ENCODE peak calls at places on chromosomes 5 and 9, in ten cellular contexts. O, T, D, E, K, B, H, Q, Y and N are unnamed samples.

GRCh38 chr9:136857166-136857565 is 5.0 kb downstream of the MAMDC4 start:
- DNase-seq in O (no peak), T (no peak), D (no peak), E (no peak), K (no peak), B (no peak), H (no peak), Q (peak), Y (no peak), N (no peak)

GRCh38 chr5:2579126-2579525 is 172.4 kb downstream of the IRX2 start:
- DNase-seq in O (no peak), T (no peak), D (no peak), E (no peak), K (no peak), B (no peak), H (no peak), Q (no peak), Y (no peak), N (no peak)

GRCh38 chr9:33750307-33750838 is 45.0 kb upstream of the PRSS3 start:
- DNase-seq in O (peak), T (peak), D (no peak), E (no peak), K (no peak), B (no peak), H (peak), Q (peak), Y (no peak), N (no peak)

GRCh38 chr9:80605129-80605528 is 1033.4 kb downstream of the TLE4 start:
- DNase-seq in O (peak), T (peak), D (no peak), E (peak), K (peak), B (peak), H (peak), Q (no peak), Y (peak), N (no peak)

GRCh38 chr9:137480686-137481683 is 21.9 kb upstream of the NSMF start:
- DNase-seq in O (no peak), T (no peak), D (no peak), E (no peak), K (no peak), B (no peak), H (no peak), Q (no peak), Y (no peak), N (no peak)

GRCh38 chr9:124130277-124131075 is 118.9 kb downstream of the LHX2 start:
- DNase-seq in O (no peak), T (no peak), D (no peak), E (peak), K (no peak), B (no peak), H (no peak), Q (no peak), Y (no peak), N (no peak)

GRCh38 chr9:132986586-132986985 is 8.1 kb downstream of the GFI1B start:
- DNase-seq in O (peak), T (no peak), D (no peak), E (no peak), K (peak), B (no peak), H (no peak), Q (no peak), Y (no peak), N (no peak)

GRCh38 chr5:57676228-57677098 is 193.9 kb upstream of the ACTBL2 start:
- DNase-seq in O (peak), T (peak), D (no peak), E (peak), K (no peak), B (peak), H (peak), Q (no peak), Y (no peak), N (peak)

GRCh38 chr9:106915851-106916250 is 52.9 kb downstream of the ZNF462 start:
- DNase-seq in O (no peak), T (no peak), D (no peak), E (no peak), K (no peak), B (no peak), H (no peak), Q (no peak), Y (no peak), N (no peak)

GRCh38 chr5:179608131-179608581 is 15.3 kb downstream of the HNRNPH1 start:
- DNase-seq in O (no peak), T (peak), D (no peak), E (no peak), K (peak), B (no peak), H (no peak), Q (no peak), Y (no peak), N (no peak)

GRCh38 chr9:101737705-101738565 is 512 bp downstream of the GRIN3A start:
- DNase-seq in O (no peak), T (no peak), D (no peak), E (no peak), K (no peak), B (no peak), H (no peak), Q (no peak), Y (no peak), N (no peak)

GRCh38 chr5:112276996-112277395 is 142.1 kb downstream of the EPB41L4A start:
- DNase-seq in O (no peak), T (no peak), D (no peak), E (no peak), K (no peak), B (no peak), H (no peak), Q (no peak), Y (no peak), N (no peak)

GRCh38 chr9:93479726-93480125 is 26.3 kb upstream of the FAM120AOS start:
- DNase-seq in O (peak), T (peak), D (no peak), E (no peak), K (no peak), B (no peak), H (peak), Q (no peak), Y (no peak), N (no peak)

GRCh38 chr5:20497356-20497755 is 509.4 kb upstream of the CDH18 start:
- DNase-seq in O (no peak), T (no peak), D (no peak), E (no peak), K (no peak), B (no peak), H (no peak), Q (no peak), Y (no peak), N (no peak)

GRCh38 chr5:58046371-58046770 is 413.5 kb downstream of the PLK2 start:
- DNase-seq in O (no peak), T (no peak), D (no peak), E (peak), K (no peak), B (no peak), H (no peak), Q (no peak), Y (no peak), N (no peak)

GRCh38 chr5:81850494-81850893 is 99.6 kb upstream of the SSBP2 start:
- DNase-seq in O (peak), T (no peak), D (peak), E (no peak), K (peak), B (peak), H (peak), Q (no peak), Y (no peak), N (no peak)

GRCh38 chr5:95284512-95285405 is at the start of gene MCTP1:
- DNase-seq in O (no peak), T (peak), D (no peak), E (peak), K (peak), B (peak), H (no peak), Q (no peak), Y (no peak), N (no peak)

GRCh38 chr9:38201844-38202243 is 132.8 kb upstream of the SHB start:
- DNase-seq in O (no peak), T (no peak), D (no peak), E (no peak), K (no peak), B (no peak), H (no peak), Q (no peak), Y (no peak), N (no peak)

GRCh38 chr9:131185924-131186323 is 60.5 kb downstream of the NUP214 start:
- DNase-seq in O (no peak), T (no peak), D (no peak), E (no peak), K (no peak), B (no peak), H (no peak), Q (no peak), Y (no peak), N (no peak)

GRCh38 chr5:63263409-63263808 is 684.8 kb downstream of the LRRC70 start:
- DNase-seq in O (peak), T (peak), D (no peak), E (no peak), K (no peak), B (no peak), H (peak), Q (no peak), Y (no peak), N (no peak)

GRCh38 chr5:63928451-63928850 is 33.8 kb downstream of the HTR1A start:
- DNase-seq in O (no peak), T (no peak), D (no peak), E (no peak), K (no peak), B (no peak), H (no peak), Q (no peak), Y (no peak), N (no peak)

GRCh38 chr5:95272530-95272929 is 12.4 kb downstream of the MCTP1 start:
- DNase-seq in O (no peak), T (no peak), D (no peak), E (no peak), K (no peak), B (no peak), H (no peak), Q (no peak), Y (no peak), N (no peak)

GRCh38 chr5:84729326-84729725 is 344.6 kb upstream of the EDIL3 start:
- DNase-seq in O (peak), T (peak), D (no peak), E (no peak), K (no peak), B (peak), H (no peak), Q (no peak), Y (no peak), N (no peak)

GRCh38 chr5:159668556-159668955 is 247.7 kb upstream of the ADRA1B start:
- DNase-seq in O (no peak), T (no peak), D (no peak), E (no peak), K (no peak), B (no peak), H (no peak), Q (no peak), Y (no peak), N (no peak)

GRCh38 chr5:159663986-159664385 is 252.3 kb upstream of the ADRA1B start:
- DNase-seq in O (no peak), T (peak), D (no peak), E (no peak), K (no peak), B (no peak), H (peak), Q (no peak), Y (no peak), N (no peak)

GRCh38 chr5:159669559-159669958 is 246.7 kb upstream of the ADRA1B start:
- DNase-seq in O (peak), T (peak), D (no peak), E (no peak), K (no peak), B (no peak), H (peak), Q (no peak), Y (no peak), N (no peak)

GRCh38 chr5:159667286-159667685 is 249.0 kb upstream of the ADRA1B start:
- DNase-seq in O (no peak), T (no peak), D (no peak), E (no peak), K (no peak), B (no peak), H (no peak), Q (no peak), Y (peak), N (no peak)
- TF ChIP-seq CTCF in O (no peak), T (no peak), D (no peak), E (no peak), K (no peak), B (no peak), H (no peak), Q (no peak), Y (no peak), N (no peak)

GRCh38 chr5:125483609-125484008 is 737.2 kb upstream of the ZNF608 start:
- DNase-seq in O (no peak), T (no peak), D (no peak), E (no peak), K (no peak), B (no peak), H (no peak), Q (no peak), Y (no peak), N (no peak)
- H3K4me3 ChIP-seq in O (no peak), T (no peak), D (no peak), E (no peak), K (no peak), B (no peak), H (no peak), Q (no peak), Y (no peak), N (no peak)

GRCh38 chr5:135448796-135449507 is 1.8 kb upstream of the DCANP1 start:
- DNase-seq in O (no peak), T (no peak), D (no peak), E (no peak), K (peak), B (peak), H (peak), Q (no peak), Y (no peak), N (no peak)

GRCh38 chr5:135448071-135448704 is 1.0 kb upstream of the DCANP1 start:
- DNase-seq in O (no peak), T (no peak), D (no peak), E (no peak), K (peak), B (peak), H (no peak), Q (no peak), Y (no peak), N (no peak)

GRCh38 chr5:135450957-135451356 is 1.2 kb downstream of the TIFAB start:
- DNase-seq in O (no peak), T (no peak), D (no peak), E (no peak), K (no peak), B (no peak), H (no peak), Q (no peak), Y (no peak), N (no peak)

GRCh38 chr5:135450328-135450727 is 1.8 kb downstream of the TIFAB start:
- DNase-seq in O (no peak), T (no peak), D (no peak), E (no peak), K (no peak), B (no peak), H (no peak), Q (no peak), Y (no peak), N (no peak)

GRCh38 chr5:135449608-135450007 is 2.5 kb upstream of the DCANP1 start:
- DNase-seq in O (no peak), T (no peak), D (no peak), E (no peak), K (no peak), B (no peak), H (no peak), Q (no peak), Y (no peak), N (no peak)
- TF ChIP-seq CTCF in O (no peak), T (no peak), D (no peak), E (no peak), K (no peak), B (no peak), H (no peak), Q (no peak), Y (no peak), N (no peak)

GRCh38 chr9:114386361-114386885 is 1.4 kb downstream of the AKNA start:
- DNase-seq in O (no peak), T (no peak), D (no peak), E (no peak), K (peak), B (no peak), H (no peak), Q (no peak), Y (no peak), N (no peak)

GRCh38 chr9:114385412-114386181 is 2.2 kb downstream of the AKNA start:
- DNase-seq in O (peak), T (peak), D (peak), E (peak), K (peak), B (peak), H (peak), Q (peak), Y (no peak), N (peak)

GRCh38 chr9:114387678-114388431 is at the start of gene AKNA:
- DNase-seq in O (peak), T (peak), D (peak), E (peak), K (peak), B (peak), H (peak), Q (peak), Y (no peak), N (no peak)

GRCh38 chr9:114388764-114389375 is 1.1 kb upstream of the AKNA start:
- DNase-seq in O (no peak), T (no peak), D (no peak), E (no peak), K (no peak), B (no peak), H (no peak), Q (no peak), Y (no peak), N (no peak)

DNA sequence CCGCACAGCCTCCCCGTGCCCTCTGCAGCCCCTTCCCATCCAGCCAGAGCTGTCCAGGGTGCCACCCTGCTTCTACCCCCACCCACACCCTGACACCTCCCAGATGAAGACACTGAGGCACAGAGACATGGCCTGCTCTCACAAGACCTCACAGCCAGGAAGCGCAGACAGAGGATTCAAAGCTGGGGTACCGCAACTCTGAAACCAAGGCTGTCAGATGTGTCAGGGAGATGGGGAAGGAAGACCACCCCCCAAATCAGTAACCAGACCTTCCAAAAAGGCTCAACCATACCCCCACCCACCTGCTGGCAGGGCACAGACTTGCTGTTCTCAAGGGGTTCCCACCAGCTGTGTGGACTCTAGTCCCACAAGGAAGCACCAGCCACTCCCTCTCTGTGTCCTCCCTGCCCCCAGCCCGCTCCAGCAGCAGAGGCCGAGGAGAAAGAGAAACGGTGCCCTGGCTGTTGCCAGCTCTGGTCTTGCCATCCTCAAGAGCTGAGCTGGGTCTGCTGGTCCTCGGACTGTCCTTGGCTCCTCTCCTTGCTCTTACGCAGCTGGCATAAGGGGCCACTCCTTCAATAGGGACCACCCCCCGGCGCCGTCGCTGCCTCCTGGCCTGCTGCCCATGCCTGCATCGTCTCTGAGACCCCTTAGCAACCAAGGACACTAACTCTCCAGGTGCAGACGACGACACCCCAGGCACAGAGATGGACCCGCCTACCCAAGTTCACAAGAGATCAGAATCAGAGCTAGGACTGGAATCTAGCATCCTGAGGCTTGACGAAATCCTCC is 700 bp downstream of the AKNA start:
- DNase-seq in O (no peak), T (no peak), D (no peak), E (no peak), K (peak), B (no peak), H (no peak), Q (peak), Y (no peak), N (no peak)
- H3K4me3 ChIP-seq in O (peak), T (peak), D (peak), E (peak), K (peak), B (peak), H (peak), Q (peak), Y (peak), N (peak)

DNA sequence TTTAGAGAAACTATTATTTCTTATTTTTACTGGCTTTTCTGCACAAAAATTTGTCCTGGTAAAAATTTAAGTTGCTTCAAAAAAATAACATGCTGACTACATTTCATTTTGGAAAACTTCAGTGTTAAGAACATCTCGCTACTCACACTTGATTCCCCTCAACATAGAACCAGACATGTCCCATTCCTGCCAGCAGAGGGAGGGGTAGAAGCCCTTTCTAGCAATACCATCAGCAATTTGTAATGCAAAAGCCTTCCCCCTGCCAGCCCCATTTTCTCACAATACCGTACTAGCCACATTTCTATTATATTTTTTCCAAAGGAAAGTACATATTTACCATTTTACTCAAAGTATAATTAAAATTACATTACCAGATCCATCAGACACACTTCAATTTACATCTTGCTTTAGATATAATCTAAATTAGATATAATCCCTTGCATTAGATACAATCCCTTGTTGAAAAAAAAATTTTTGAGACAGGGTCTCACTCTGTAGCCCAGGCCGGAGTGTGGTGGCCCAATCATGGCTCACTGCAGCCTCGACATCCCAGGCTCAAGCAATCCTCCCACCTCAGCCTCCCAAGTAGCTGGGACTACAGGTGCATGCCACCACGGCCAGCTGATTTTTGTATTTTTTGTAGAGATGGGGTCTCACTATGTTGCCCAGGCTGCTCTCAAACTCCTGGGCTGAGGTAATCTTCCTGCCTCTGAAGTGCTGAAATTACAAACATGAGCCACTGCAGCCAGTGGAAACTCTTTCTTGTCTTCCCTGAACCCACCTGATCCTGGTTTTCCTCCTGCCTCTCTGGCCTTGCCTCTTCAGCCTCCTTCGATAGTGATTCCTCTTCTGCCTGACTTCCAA is 39.6 kb upstream of the IDNK start:
- DNase-seq in O (peak), T (peak), D (no peak), E (peak), K (peak), B (peak), H (peak), Q (peak), Y (no peak), N (peak)
- TF ChIP-seq CTCF in O (peak), T (peak), D (peak), E (peak), K (peak), B (peak), H (peak), Q (peak), Y (peak), N (peak)

GRCh38 chr5:127723571-127723970 is 20.4 kb downstream of the CCDC192 start:
- DNase-seq in O (peak), T (peak), D (peak), E (peak), K (peak), B (peak), H (peak), Q (no peak), Y (peak), N (peak)

DNA sequence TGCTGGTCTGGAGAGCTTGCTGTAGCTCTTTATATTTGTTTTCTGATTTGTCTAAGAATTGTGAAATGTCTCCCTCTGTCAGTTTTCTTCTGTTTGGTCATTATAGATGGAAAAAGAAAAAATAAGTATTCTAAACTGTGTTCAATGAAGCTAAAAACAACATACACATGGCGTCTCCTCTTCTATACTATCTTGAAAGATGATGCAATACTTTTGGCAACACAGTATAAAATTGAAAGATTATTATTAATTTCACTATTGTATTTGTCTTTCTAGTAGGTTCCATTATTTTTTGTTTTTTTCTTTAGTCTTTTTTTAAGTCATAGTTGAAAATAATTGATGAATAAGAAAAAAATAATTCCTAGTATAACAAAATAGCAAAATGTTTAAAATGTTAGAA is 22.5 kb downstream of the CCDC192 start:
- DNase-seq in O (no peak), T (no peak), D (no peak), E (no peak), K (no peak), B (no peak), H (no peak), Q (no peak), Y (no peak), N (no peak)
- H3K4me3 ChIP-seq in O (no peak), T (no peak), D (no peak), E (no peak), K (no peak), B (no peak), H (no peak), Q (no peak), Y (no peak), N (no peak)

GRCh38 chr9:75002422-75003023 is 25.6 kb downstream of the CARNMT1 start:
- DNase-seq in O (no peak), T (no peak), D (no peak), E (no peak), K (no peak), B (no peak), H (no peak), Q (no peak), Y (no peak), N (no peak)
- TF ChIP-seq CTCF in O (no peak), T (no peak), D (no peak), E (no peak), K (no peak), B (no peak), H (no peak), Q (no peak), Y (no peak), N (no peak)